ENCODE peak calls at places on chromosomes 7 and 10, in ten cellular contexts. E, W, H, F, S, X, Z, A, Y and Q are unnamed samples.

GRCh38 chr7:155455132-155455693 is 2.7 kb upstream of the EN2 start:
- DNase-seq in E (peak; percentile 28), W (no peak), H (no peak), F (no peak), S (no peak), X (no peak), Z (no peak), A (no peak), Y (no peak), Q (no peak)

GRCh38 chr7:157493017-157493416 is 156.2 kb downstream of the DNAJB6 start:
- DNase-seq in E (no peak), W (no peak), H (no peak), F (no peak), S (no peak), X (no peak), Z (no peak), A (no peak), Y (peak; percentile 50), Q (peak; percentile 65)

GRCh38 chr7:34260282-34260681 is 354.9 kb downstream of the BMPER start:
- DNase-seq in E (no peak), W (peak; percentile 94), H (peak; percentile 94), F (no peak), S (no peak), X (no peak), Z (no peak), A (no peak), Y (no peak), Q (no peak)

GRCh38 chr7:91567111-91568012 is 303.1 kb downstream of the FZD1 start:
- DNase-seq in E (no peak), W (no peak), H (no peak), F (no peak), S (no peak), X (no peak), Z (no peak), A (no peak), Y (no peak), Q (no peak)

GRCh38 chr7:1919539-1920265 is 249.6 kb downstream of the ELFN1 start:
- DNase-seq in E (no peak), W (peak; percentile 26), H (peak; percentile 49), F (no peak), S (peak; percentile 86), X (peak; percentile 61), Z (peak; percentile 74), A (no peak), Y (no peak), Q (no peak)

GRCh38 chr10:73946253-73947145 is 35.6 kb downstream of the PLAU start:
- DNase-seq in E (no peak), W (no peak), H (no peak), F (no peak), S (no peak), X (no peak), Z (no peak), A (no peak), Y (no peak), Q (no peak)

GRCh38 chr7:110962826-110963225 is 128.1 kb upstream of the LRRN3 start:
- DNase-seq in E (no peak), W (no peak), H (no peak), F (no peak), S (no peak), X (no peak), Z (no peak), A (no peak), Y (no peak), Q (no peak)

GRCh38 chr7:6656413-6656812 is 19.3 kb downstream of the ZNF316 start:
- DNase-seq in E (no peak), W (no peak), H (no peak), F (no peak), S (no peak), X (no peak), Z (no peak), A (no peak), Y (no peak), Q (no peak)

GRCh38 chr7:461453-462172 is 58.0 kb downstream of the PDGFA start:
- DNase-seq in E (peak; percentile 64), W (no peak), H (no peak), F (no peak), S (peak; percentile 5), X (peak; percentile 41), Z (peak; percentile 75), A (no peak), Y (no peak), Q (no peak)

GRCh38 chr7:64959072-64959747 is 31.6 kb downstream of the ZNF117 start:
- DNase-seq in E (no peak), W (no peak), H (no peak), F (no peak), S (no peak), X (no peak), Z (no peak), A (no peak), Y (no peak), Q (no peak)

GRCh38 chr7:118250860-118251494 is 26.5 kb downstream of the ANKRD7 start:
- DNase-seq in E (no peak), W (no peak), H (no peak), F (no peak), S (no peak), X (no peak), Z (no peak), A (no peak), Y (no peak), Q (no peak)
- TF ChIP-seq CTCF in E (peak; percentile 55), W (peak; percentile 15), H (peak; percentile 51), F (no peak), S (peak; percentile 30), X (no peak), Z (peak; percentile 9), A (no peak), Y (no peak), Q (no peak)

GRCh38 chr10:133349160-133349568 is 2.0 kb downstream of the PRAP1 start:
- DNase-seq in E (no peak), W (no peak), H (no peak), F (no peak), S (no peak), X (no peak), Z (no peak), A (no peak), Y (no peak), Q (no peak)

GRCh38 chr10:133350950-133351329 is 3.8 kb downstream of the PRAP1 start:
- DNase-seq in E (no peak), W (no peak), H (no peak), F (no peak), S (no peak), X (peak; percentile 32), Z (peak; percentile 70), A (no peak), Y (no peak), Q (no peak)

GRCh38 chr10:133351408-133352318 is 4.5 kb downstream of the PRAP1 start:
- DNase-seq in E (no peak), W (no peak), H (no peak), F (no peak), S (no peak), X (peak; percentile 44), Z (peak; percentile 77), A (no peak), Y (no peak), Q (no peak)

GRCh38 chr10:133349577-133350011 is 2.4 kb downstream of the PRAP1 start:
- DNase-seq in E (no peak), W (no peak), H (no peak), F (no peak), S (no peak), X (no peak), Z (peak; percentile 70), A (no peak), Y (no peak), Q (no peak)

GRCh38 chr10:133350283-133350949 is 3.2 kb downstream of the PRAP1 start:
- DNase-seq in E (no peak), W (no peak), H (no peak), F (no peak), S (no peak), X (no peak), Z (peak; percentile 47), A (no peak), Y (no peak), Q (no peak)
- H3K27me3 ChIP-seq in E (no peaks in the 10 kb centered on the region), W (peaks cover 4% of the 10 kb centered on the region), H (no peaks in the 10 kb centered on the region), F (no peaks in the 10 kb centered on the region), S (no peaks in the 10 kb centered on the region), X (peaks cover 38% of the 10 kb centered on the region), Z (peaks cover 5% of the 10 kb centered on the region), A (no peaks in the 10 kb centered on the region), Y (no peaks in the 10 kb centered on the region), Q (no peaks in the 10 kb centered on the region)

GRCh38 chr7:36208406-36208805 is 55.4 kb downstream of the EEPD1 start:
- DNase-seq in E (no peak), W (peak; percentile 41), H (no peak), F (no peak), S (no peak), X (no peak), Z (no peak), A (no peak), Y (no peak), Q (no peak)

GRCh38 chr7:36208997-36209813 is 56.2 kb downstream of the EEPD1 start:
- DNase-seq in E (no peak), W (peak; percentile 62), H (no peak), F (no peak), S (no peak), X (no peak), Z (no peak), A (no peak), Y (no peak), Q (no peak)

GRCh38 chr7:36209814-36210183 is 56.7 kb downstream of the EEPD1 start:
- DNase-seq in E (no peak), W (no peak), H (no peak), F (no peak), S (no peak), X (no peak), Z (no peak), A (no peak), Y (no peak), Q (no peak)

GRCh38 chr7:36205844-36206243 is 52.8 kb downstream of the EEPD1 start:
- DNase-seq in E (no peak), W (no peak), H (no peak), F (no peak), S (no peak), X (no peak), Z (no peak), A (no peak), Y (no peak), Q (no peak)

DNA sequence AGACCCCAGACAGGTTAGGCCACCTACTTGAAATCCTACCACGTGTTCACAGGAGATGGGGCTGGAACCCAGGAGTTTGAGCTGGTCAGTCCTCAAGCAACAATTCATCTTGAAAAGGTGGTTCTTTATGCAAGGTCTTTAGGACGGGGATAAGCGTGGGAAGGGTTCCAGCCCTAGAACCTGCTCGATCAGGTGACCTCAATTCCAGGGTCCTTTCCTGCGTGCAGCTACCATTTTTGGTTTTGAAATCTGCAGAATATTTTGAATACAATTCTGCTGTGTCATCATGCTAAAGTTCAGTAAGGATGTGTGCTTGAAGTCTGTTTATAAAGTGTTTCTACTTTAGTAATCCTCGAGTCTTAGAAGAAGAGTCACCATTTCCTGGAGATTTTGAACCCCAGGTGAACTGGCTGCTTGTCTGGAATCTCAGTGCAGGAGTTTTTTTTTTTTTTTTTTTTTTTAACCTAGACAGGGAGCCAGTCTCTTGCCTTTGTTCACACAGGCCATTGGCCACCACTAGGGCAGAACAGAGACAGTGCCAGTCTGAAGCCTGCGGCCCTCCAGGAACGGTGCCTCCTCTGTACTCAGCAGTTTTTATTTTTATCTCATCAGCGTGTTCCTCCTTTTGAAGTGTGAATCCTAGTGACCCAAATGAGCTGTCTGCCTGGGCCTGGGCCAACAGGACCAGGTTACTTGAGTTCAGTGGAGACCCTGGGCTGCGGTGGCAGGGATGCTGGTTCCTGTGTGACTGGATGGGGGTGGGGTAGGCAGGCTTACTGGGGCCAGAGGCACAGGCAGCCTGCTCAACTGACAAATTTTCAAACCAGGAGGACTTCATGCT is 54.6 kb downstream of the EEPD1 start:
- DNase-seq in E (no peak), W (peak; percentile 96), H (peak; percentile 73), F (no peak), S (peak; percentile 59), X (peak; percentile 50), Z (peak; percentile 83), A (peak; percentile 31), Y (peak; percentile 66), Q (no peak)
- H3K4me1 ChIP-seq in E (peaks cover 14% of the 10 kb centered on the region), W (peaks cover 61% of the 10 kb centered on the region), H (peaks cover 19% of the 10 kb centered on the region), F (peaks cover 20% of the 10 kb centered on the region), S (peaks cover 29% of the 10 kb centered on the region), X (peaks cover 41% of the 10 kb centered on the region), Z (peaks cover 21% of the 10 kb centered on the region), A (peaks cover 6% of the 10 kb centered on the region), Y (peaks cover 66% of the 10 kb centered on the region), Q (peaks cover 7% of the 10 kb centered on the region)

GRCh38 chr7:15007507-15007906 is 105.0 kb upstream of the DGKB start:
- DNase-seq in E (no peak), W (no peak), H (peak; percentile 11), F (no peak), S (peak; percentile 7), X (no peak), Z (no peak), A (no peak), Y (no peak), Q (no peak)
- TF ChIP-seq CTCF in E (peak; percentile 49), W (peak; percentile 7), H (peak; percentile 51), F (no peak), S (no peak), X (no peak), Z (no peak), A (no peak), Y (no peak), Q (no peak)